ENCODE peak calls at places on chromosomes 2 and 18, in nine cellular contexts. U is heart left ventricle; Z is heart right ventricle; T is GM23248; W is endodermal cell; D is CD4-positive, alpha-beta T cell; M is PC-3; Q is tibial nerve; Y is pancreas. A is an unnamed sample.

GRCh38 chr2:162524192-162524591 is 180.3 kb downstream of the GCA start:
- DNase-seq in M (peak), W (peak), T (no peak), Y (peak), U (no peak), Z (no peak), Q (no peak), D (no peak), A (no peak)

GRCh38 chr2:177753682-177754475 is 318.7 kb downstream of the PDE11A start:
- DNase-seq in W (peak), Q (peak), Y (peak), T (peak), Z (peak), U (peak), M (no peak), D (no peak), A (no peak)

GRCh38 chr2:189901664-189902063 is 117.4 kb downstream of the PMS1 start:
- DNase-seq in T (no peak), U (no peak), W (no peak), D (no peak), Y (no peak), Q (no peak), M (peak), Z (no peak), A (no peak)

GRCh38 chr2:161136696-161137324 is 23.4 kb upstream of the TANK start:
- DNase-seq in U (no peak), M (no peak), Q (no peak), Z (no peak), W (no peak), T (no peak), Y (no peak), D (no peak), A (no peak)

GRCh38 chr2:35184471-35184870 is 1171.1 kb upstream of the CRIM1 start:
- DNase-seq in Y (no peak), M (no peak), W (no peak), D (no peak), T (no peak), Q (no peak), Z (no peak), U (no peak), A (no peak)

GRCh38 chr2:178271629-178272333 is 77.5 kb downstream of the OSBPL6 start:
- DNase-seq in W (no peak), Q (peak), D (no peak), M (no peak), Z (peak), T (peak), U (peak), Y (peak), A (no peak)

GRCh38 chr18:23337599-23338444 is 115.3 kb upstream of the RIOK3 start:
- DNase-seq in Y (no peak), T (peak), W (no peak), M (peak), Q (no peak), D (no peak), U (no peak), Z (no peak), A (no peak)

GRCh38 chr2:128622371-128622770 is 303.7 kb upstream of the HS6ST1 start:
- DNase-seq in W (no peak), T (no peak), Q (no peak), Z (no peak), M (no peak), U (peak), D (no peak), Y (no peak), A (no peak)

GRCh38 chr2:207993141-207993763 is 32.1 kb downstream of the PLEKHM3 start:
- DNase-seq in M (peak), D (no peak), W (no peak), Z (no peak), Y (no peak), U (no peak), Q (no peak), T (peak), A (no peak)

GRCh38 chr18:22176622-22177495 is 7.5 kb downstream of the GATA6 start:
- DNase-seq in M (no peak), U (no peak), W (peak), D (no peak), T (peak), Z (peak), Y (no peak), Q (no peak), A (no peak)

GRCh38 chr2:239595711-239596110 is 194.9 kb upstream of the HDAC4 start:
- DNase-seq in M (no peak), Y (no peak), Q (no peak), U (peak), D (no peak), W (no peak), Z (no peak), T (no peak), A (no peak)

GRCh38 chr2:123688504-123688903 is 336.6 kb upstream of the CNTNAP5 start:
- DNase-seq in U (no peak), W (no peak), D (no peak), Q (no peak), T (no peak), M (no peak), Z (no peak), Y (no peak), A (no peak)

GRCh38 chr2:144390424-144391020 is 129.4 kb downstream of the ZEB2 start:
- DNase-seq in W (no peak), U (no peak), Y (no peak), T (peak), M (no peak), D (no peak), Q (no peak), Z (no peak), A (no peak)

GRCh38 chr2:240731327-240731626 is 39.6 kb downstream of the AQP12A start:
- DNase-seq in Y (no peak), M (no peak), Q (no peak), T (peak), D (no peak), W (no peak), Z (no peak), U (no peak), A (no peak)

GRCh38 chr2:16058747-16059358 is 118.5 kb downstream of the MYCN start:
- DNase-seq in D (no peak), U (no peak), W (no peak), Y (no peak), Q (no peak), M (no peak), T (no peak), Z (no peak), A (no peak)

GRCh38 chr2:35846-36245 is 10.5 kb downstream of the FAM110C start:
- DNase-seq in T (no peak), W (no peak), M (peak), D (no peak), Q (no peak), U (no peak), Y (no peak), Z (no peak), A (no peak)

GRCh38 chr2:136112317-136112891 is 5.5 kb downstream of the CXCR4 start:
- DNase-seq in D (no peak), T (no peak), M (no peak), Y (no peak), U (no peak), W (no peak), Q (no peak), Z (no peak), A (peak)

GRCh38 chr2:25539141-25539540 is 134.2 kb downstream of the DTNB start:
- DNase-seq in U (no peak), W (no peak), M (no peak), Y (no peak), T (peak), Q (no peak), Z (no peak), D (no peak), A (no peak)

GRCh38 chr2:46988733-46989481 is 73.3 kb upstream of the MCFD2 start:
- DNase-seq in W (peak), U (no peak), M (no peak), D (no peak), Q (peak), Z (peak), T (no peak), Y (no peak), A (peak)

GRCh38 chr18:35841283-35841682 is 131.2 kb upstream of the RMP24 start:
- DNase-seq in Y (no peak), D (no peak), W (no peak), Q (no peak), U (no peak), M (no peak), T (no peak), Z (no peak), A (no peak)

GRCh38 chr18:37403788-37404187 is 161.8 kb downstream of the CELF4 start:
- DNase-seq in W (no peak), D (no peak), T (no peak), Q (no peak), Y (no peak), U (no peak), Z (no peak), M (no peak), A (no peak)

GRCh38 chr2:59988337-59988736 is 565.1 kb downstream of the BCL11A start:
- DNase-seq in D (no peak), T (no peak), M (no peak), Q (no peak), W (no peak), Y (no peak), U (no peak), Z (no peak), A (no peak)

GRCh38 chr2:161954103-161954502 is 119.9 kb downstream of the DPP4 start:
- DNase-seq in D (no peak), W (no peak), Z (no peak), T (no peak), Y (no peak), Q (no peak), M (no peak), U (no peak), A (no peak)

GRCh38 chr2:202249864-202250263 is 11.5 kb upstream of the SUMO1 start:
- DNase-seq in U (no peak), M (no peak), Z (no peak), Y (no peak), W (peak), Q (no peak), D (no peak), T (no peak), A (no peak)

GRCh38 chr2:139495851-139496250 is 715.7 kb upstream of the NXPH2 start:
- DNase-seq in D (no peak), Y (no peak), Z (no peak), U (no peak), Q (no peak), M (no peak), W (peak), T (no peak), A (no peak)

GRCh38 chr18:47175283-47175894 is 775 bp downstream of the IER3IP1 start:
- DNase-seq in T (peak), M (no peak), D (no peak), W (no peak), Z (no peak), Y (peak), Q (no peak), U (no peak), A (no peak)

GRCh38 chr2:85110991-85111560 is 22.1 kb upstream of the TCF7L1 start:
- DNase-seq in D (no peak), Z (no peak), T (peak), U (no peak), Q (no peak), Y (no peak), M (no peak), W (no peak), A (no peak)

GRCh38 chr2:229270551-229271410 is at the start of gene PID1:
- DNase-seq in Y (no peak), U (peak), D (no peak), W (peak), Q (no peak), T (peak), M (peak), Z (peak), A (no peak)

GRCh38 chr2:159859583-159859982 is 61.6 kb upstream of the CD302 start:
- DNase-seq in W (no peak), M (no peak), T (no peak), D (no peak), Q (no peak), Z (no peak), U (no peak), Y (no peak), A (no peak)

GRCh38 chr18:9720327-9720726 is 12.2 kb downstream of the RAB31 start:
- DNase-seq in Z (no peak), T (no peak), W (no peak), U (no peak), Q (no peak), Y (no peak), M (no peak), D (no peak), A (no peak)

GRCh38 chr2:98669675-98670074 is 61.3 kb downstream of the MGAT4A start:
- DNase-seq in M (no peak), Y (peak), Q (no peak), T (no peak), W (no peak), Z (no peak), D (no peak), U (no peak), A (no peak)

GRCh38 chr18:79983793-79984192 is 4.6 kb downstream of the TXNL4A start:
- DNase-seq in Z (no peak), D (no peak), U (no peak), M (no peak), T (no peak), Q (no peak), W (no peak), Y (no peak), A (no peak)
- H3K27ac ChIP-seq in Z (no peak), D (no peak), U (no peak), M (no peak), T (no peak), Q (no peak), W (no peak), Y (no peak), A (no peak)

GRCh38 chr2:8575011-8575750 is 106.7 kb upstream of the ID2 start:
- DNase-seq in W (no peak), U (peak), M (no peak), Q (no peak), T (no peak), Z (no peak), Y (peak), D (peak), A (no peak)
- H3K27ac ChIP-seq in W (no peak), U (no peak), M (no peak), Q (no peak), T (no peak), Z (no peak), Y (peak), D (no peak), A (no peak)

GRCh38 chr18:12939161-12939560 is 8.7 kb upstream of the SEH1L start:
- DNase-seq in W (no peak), U (no peak), Z (no peak), T (no peak), Q (no peak), M (no peak), D (no peak), Y (no peak), A (no peak)

GRCh38 chr18:12947355-12948054 is at the start of gene SEH1L:
- DNase-seq in D (peak), Q (peak), U (peak), Z (peak), W (peak), T (peak), M (peak), Y (peak), A (peak)

GRCh38 chr18:12944724-12945123 is 3.1 kb upstream of the SEH1L start:
- DNase-seq in Y (peak), U (peak), Q (no peak), D (no peak), W (no peak), M (no peak), Z (peak), T (peak), A (no peak)

GRCh38 chr18:12946549-12947354 is 1.1 kb upstream of the SEH1L start:
- DNase-seq in Y (peak), Q (no peak), U (peak), T (peak), Z (peak), M (peak), W (peak), D (no peak), A (no peak)

GRCh38 chr18:12943200-12943599 is 4.6 kb upstream of the SEH1L start:
- DNase-seq in T (peak), W (no peak), Y (no peak), Z (no peak), Q (no peak), U (no peak), M (no peak), D (no peak), A (no peak)
- H3K27ac ChIP-seq in T (no peak), W (no peak), Y (no peak), Z (no peak), Q (no peak), U (no peak), M (no peak), D (no peak), A (no peak)

GRCh38 chr2:1613078-1613445 is 131.3 kb downstream of the PXDN start:
- DNase-seq in Z (no peak), U (no peak), Q (no peak), Y (no peak), T (no peak), D (no peak), W (no peak), M (no peak), A (no peak)

GRCh38 chr2:1613731-1614354 is 130.5 kb downstream of the PXDN start:
- DNase-seq in U (no peak), T (peak), D (no peak), Q (no peak), M (peak), Z (peak), W (peak), Y (no peak), A (no peak)

GRCh38 chr2:1609706-1610485 is 134.4 kb downstream of the PXDN start:
- DNase-seq in T (no peak), M (no peak), U (no peak), W (peak), Z (no peak), Y (no peak), Q (no peak), D (no peak), A (no peak)

GRCh38 chr2:1612391-1613077 is 131.8 kb downstream of the PXDN start:
- DNase-seq in M (no peak), T (no peak), W (no peak), Q (no peak), Z (no peak), Y (no peak), D (no peak), U (no peak), A (no peak)

GRCh38 chr2:1611886-1612285 is 132.4 kb downstream of the PXDN start:
- DNase-seq in Q (no peak), U (no peak), D (no peak), M (no peak), W (no peak), Z (no peak), Y (no peak), T (no peak), A (no peak)
- H3K27ac ChIP-seq in Q (no peak), U (no peak), D (no peak), M (no peak), W (no peak), Z (no peak), Y (no peak), T (no peak), A (no peak)

DNA sequence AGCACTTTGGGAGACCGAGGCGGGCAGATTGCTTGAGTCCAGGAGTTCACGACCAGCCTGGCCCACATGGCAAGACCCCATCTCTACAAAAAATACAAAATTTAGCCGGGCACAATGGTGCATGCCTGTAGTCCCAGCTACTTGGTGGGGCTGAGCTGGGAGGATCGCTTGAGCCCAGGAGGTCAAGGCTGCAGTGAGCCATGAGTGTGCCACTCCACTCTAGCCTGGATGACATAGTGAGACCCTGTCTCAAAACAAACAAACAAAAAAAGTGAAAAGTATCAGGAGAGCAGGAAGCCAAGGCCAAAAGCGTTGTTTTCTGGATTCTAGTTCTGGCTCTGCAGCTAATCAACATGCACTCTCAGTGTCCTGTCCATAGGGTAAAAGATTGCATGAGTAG is 10.7 kb upstream of the CLASP1 start:
- DNase-seq in D (no peak), M (no peak), T (no peak), Q (no peak), Z (no peak), U (no peak), Y (no peak), W (no peak), A (no peak)
- H3K27ac ChIP-seq in D (no peak), M (no peak), T (no peak), Q (no peak), Z (no peak), U (no peak), Y (no peak), W (no peak), A (no peak)

GRCh38 chr18:25957017-25957416 is 133.4 kb downstream of the SS18 start:
- DNase-seq in D (no peak), Y (no peak), Q (no peak), Z (no peak), W (no peak), T (no peak), U (no peak), M (no peak), A (no peak)
- H3K27ac ChIP-seq in D (no peak), Y (no peak), Q (no peak), Z (no peak), W (no peak), T (no peak), U (no peak), M (no peak), A (no peak)

GRCh38 chr2:30530346-30530745 is 83.3 kb downstream of the LCLAT1 start:
- DNase-seq in Z (no peak), W (no peak), M (no peak), T (no peak), Y (no peak), U (no peak), Q (no peak), D (no peak), A (no peak)
- H3K27ac ChIP-seq in Z (no peak), W (no peak), M (no peak), T (no peak), Y (no peak), U (no peak), Q (no peak), D (no peak), A (no peak)

DNA sequence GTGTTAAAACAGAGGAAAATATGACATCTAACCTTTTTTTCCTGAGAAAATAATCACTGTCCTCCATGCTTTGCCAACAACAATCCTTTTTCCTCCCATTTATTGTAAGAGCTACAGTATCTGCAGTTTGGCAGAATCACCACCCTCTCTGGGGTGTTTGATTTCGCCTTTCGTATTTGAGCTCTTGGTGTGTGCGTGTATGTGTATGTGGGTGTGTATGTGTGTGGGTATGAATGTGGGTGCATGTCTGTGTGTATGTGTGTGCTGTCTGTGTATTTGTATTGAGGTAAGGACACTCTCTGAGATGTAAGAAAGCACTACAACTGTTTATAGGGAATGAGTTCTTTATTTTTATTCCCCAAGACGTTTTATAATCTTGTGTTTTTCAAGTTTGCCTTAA is 144.1 kb upstream of the L3MBTL4 start:
- DNase-seq in U (no peak), Q (no peak), Z (no peak), W (no peak), T (no peak), M (no peak), D (no peak), Y (no peak), A (no peak)
- H3K27ac ChIP-seq in U (no peak), Q (no peak), Z (no peak), W (no peak), T (no peak), M (no peak), D (no peak), Y (no peak), A (no peak)

A was measured in caudate nucleus.